ENCODE peak calls at places on chromosomes 1 and 21, in seven cellular contexts. G is stimulated activated CD8-positive, alpha-beta memory T cell treated with anti-CD3 and anti-CD28 coated beads, Interleukin-2, amount 100 ng/mL, for 48 hours; E is nucleus accumbens; U is activated CD4-positive, CD25-positive, alpha-beta regulatory T cell; R is occipital lobe; J is foreskin fibroblast; P is A172. H is an unnamed sample.

GRCh38 chr1:70353641-70354331 is 736 bp downstream of the ANKRD13C start:
- DNase-seq in G (peak; percentile 32), E (no peak), U (peak; percentile 22), R (peak; percentile 39), J (peak; percentile 73), P (peak; percentile 46), H (no peak)

GRCh38 chr1:203324103-203325003 is 19.0 kb downstream of the BTG2 start:
- DNase-seq in G (no peak), E (no peak), U (peak; percentile 9), R (no peak), J (no peak), P (no peak), H (no peak)

GRCh38 chr1:54134301-54134700 is 18.5 kb downstream of the CDCP2 start:
- DNase-seq in G (no peak), E (no peak), U (no peak), R (no peak), J (no peak), P (peak; percentile 38), H (no peak)

GRCh38 chr21:33028759-33029511 is 3.2 kb downstream of the OLIG2 start:
- DNase-seq in G (no peak), E (no peak), U (no peak), R (no peak), J (peak; percentile 33), P (no peak), H (no peak)

GRCh38 chr1:55635856-55636255 is 420.7 kb upstream of the USP24 start:
- DNase-seq in G (no peak), E (no peak), U (no peak), R (no peak), J (peak; percentile 6), P (no peak), H (no peak)

GRCh38 chr1:111989531-111990025 is at the start of gene KCND3:
- DNase-seq in G (no peak), E (peak; percentile 21), U (no peak), R (no peak), J (peak; percentile 61), P (no peak), H (no peak)

GRCh38 chr1:205258313-205259176 is 30.8 kb downstream of the TMCC2 start:
- DNase-seq in G (no peak), E (peak; percentile 30), U (no peak), R (peak; percentile 66), J (peak; percentile 76), P (peak; percentile 84), H (no peak)

GRCh38 chr1:107966550-107966949 is 1.6 kb upstream of the VAV3 start:
- DNase-seq in G (no peak), E (no peak), U (no peak), R (no peak), J (no peak), P (no peak), H (no peak)

GRCh38 chr1:54301494-54301893 is 101.5 kb downstream of the MRPL37 start:
- DNase-seq in G (no peak), E (no peak), U (no peak), R (no peak), J (no peak), P (no peak), H (no peak)

GRCh38 chr1:209354111-209354839 is 229.2 kb upstream of the CAMK1G start:
- DNase-seq in G (peak; percentile 17), E (peak; percentile 62), U (no peak), R (peak; percentile 71), J (peak; percentile 94), P (peak; percentile 95), H (peak; percentile 2)

GRCh38 chr1:235307158-235308124 is 20.5 kb downstream of the ARID4B start:
- DNase-seq in G (no peak), E (no peak), U (no peak), R (no peak), J (peak; percentile 43), P (no peak), H (no peak)

GRCh38 chr1:47209725-47210330 is 20.0 kb upstream of the PDZK1IP1 start:
- DNase-seq in G (no peak), E (no peak), U (no peak), R (no peak), J (no peak), P (peak; percentile 24), H (no peak)

GRCh38 chr1:17013598-17014320 is 2.0 kb upstream of the ATP13A2 start:
- DNase-seq in G (no peak), E (no peak), U (no peak), R (no peak), J (no peak), P (peak; percentile 66), H (no peak)

GRCh38 chr1:173122344-173122880 is 71.7 kb upstream of the TNFSF18 start:
- DNase-seq in G (no peak), E (no peak), U (no peak), R (no peak), J (peak; percentile 32), P (peak; percentile 35), H (no peak)

GRCh38 chr1:207838156-207839082 is 72.5 kb downstream of the CD34 start:
- DNase-seq in G (no peak), E (peak; percentile 35), U (no peak), R (peak; percentile 62), J (peak; percentile 44), P (no peak), H (no peak)

GRCh38 chr1:32924881-32925344 is 23.7 kb upstream of the TMEM54 start:
- DNase-seq in G (peak; percentile 6), E (no peak), U (no peak), R (no peak), J (no peak), P (no peak), H (no peak)

GRCh38 chr21:45286671-45287437 is 841 bp downstream of the POFUT2 start:
- DNase-seq in G (no peak), E (no peak), U (no peak), R (no peak), J (peak; percentile 39), P (no peak), H (no peak)

GRCh38 chr1:207993477-207994445 is 82.8 kb upstream of the CD34 start:
- DNase-seq in G (no peak), E (no peak), U (no peak), R (no peak), J (peak; percentile 30), P (no peak), H (no peak)

GRCh38 chr1:29361686-29362085 is 125.4 kb downstream of the PTPRU start:
- DNase-seq in G (no peak), E (no peak), U (no peak), R (no peak), J (no peak), P (no peak), H (no peak)

GRCh38 chr1:67126974-67127373 is 7.8 kb downstream of the C1orf141 start:
- DNase-seq in G (no peak), E (no peak), U (no peak), R (no peak), J (no peak), P (no peak), H (no peak)

GRCh38 chr1:247295274-247295684 is 36.4 kb downstream of the ZNF496 start:
- DNase-seq in G (no peak), E (no peak), U (no peak), R (no peak), J (peak; percentile 42), P (peak; percentile 53), H (no peak)

GRCh38 chr1:108327534-108328462 is 83.9 kb upstream of the NBPF4 start:
- DNase-seq in G (no peak), E (no peak), U (no peak), R (no peak), J (no peak), P (peak; percentile 2), H (no peak)

GRCh38 chr1:38076038-38076437 is 29.4 kb upstream of the POU3F1 start:
- DNase-seq in G (no peak), E (no peak), U (no peak), R (no peak), J (peak; percentile 39), P (no peak), H (no peak)

GRCh38 chr1:235657747-235658526 is 8.4 kb upstream of the GNG4 start:
- DNase-seq in G (no peak), E (no peak), U (no peak), R (no peak), J (no peak), P (no peak), H (no peak)

GRCh38 chr1:225962440-225962975 is 21.5 kb upstream of the LEFTY2 start:
- DNase-seq in G (peak; percentile 64), E (peak; percentile 8), U (peak; percentile 32), R (no peak), J (peak; percentile 41), P (no peak), H (peak; percentile 22)

GRCh38 chr1:209227941-209228340 is 355.6 kb upstream of the CAMK1G start:
- DNase-seq in G (no peak), E (no peak), U (no peak), R (no peak), J (no peak), P (no peak), H (no peak)

GRCh38 chr1:163709636-163710035 is 387.9 kb downstream of the NUF2 start:
- DNase-seq in G (no peak), E (no peak), U (no peak), R (no peak), J (peak; percentile 37), P (peak; percentile 10), H (no peak)

H was measured in activated T-helper 1 cell treated with anti-CD3 and anti-CD28 coated beads, Interleukin-2, amount 50 U/mL, for 16 hours.